ENCODE peak calls at places on chromosomes 1 and 21, in nine cellular contexts. A is endothelial cell; P is astrocyte of the spinal cord; R is T-helper 17 cell; I is HEK293T; L is activated T-helper 1 cell treated with Interleukin-2 at 50 U/mL for 16 hours; Y is T-helper 1 cell; V is CD8-positive, alpha-beta memory T cell; O is HTR-8/SVneo. N is an unnamed sample.

GRCh38 chr21:45542667-45543370 is 579 bp upstream of the SLC19A1 start:
- DNase-seq in A (peak; percentile 7), P (no peak), R (no peak), I (no peak), L (no peak), Y (peak; percentile 12), V (no peak), O (no peak), N (no peak)

GRCh38 chr1:77888429-77889239 is at the start of gene NEXN:
- DNase-seq in A (peak; percentile 75), P (peak; percentile 89), R (peak; percentile 11), I (peak; percentile 81), L (no peak), Y (no peak), V (no peak), O (peak; percentile 31), N (no peak)

GRCh38 chr1:205507896-205508714 is 3.6 kb downstream of the CDK18 start:
- DNase-seq in A (no peak), P (no peak), R (no peak), I (no peak), L (no peak), Y (no peak), V (no peak), O (no peak), N (no peak)

GRCh38 chr1:3690282-3691065 is 38.2 kb downstream of the TP73 start:
- DNase-seq in A (no peak), P (no peak), R (no peak), I (no peak), L (no peak), Y (no peak), V (no peak), O (no peak), N (no peak)

GRCh38 chr1:168806955-168807354 is 77.9 kb upstream of the DPT start:
- DNase-seq in A (no peak), P (no peak), R (no peak), I (no peak), L (no peak), Y (no peak), V (no peak), O (no peak), N (no peak)

GRCh38 chr21:28769683-28770082 is 223.0 kb downstream of the LTN1 start:
- DNase-seq in A (no peak), P (no peak), R (no peak), I (no peak), L (no peak), Y (no peak), V (no peak), O (no peak), N (no peak)

GRCh38 chr1:238779676-238780075 is 606.7 kb upstream of the CHRM3 start:
- DNase-seq in A (no peak), P (peak; percentile 16), R (no peak), I (no peak), L (no peak), Y (no peak), V (no peak), O (no peak), N (no peak)

GRCh38 chr1:155297431-155297830 is 3.8 kb downstream of the PKLR start:
- DNase-seq in A (no peak), P (no peak), R (no peak), I (no peak), L (no peak), Y (no peak), V (no peak), O (no peak), N (peak; percentile 83)

GRCh38 chr1:66809736-66810326 is 8.8 kb upstream of the INSL5 start:
- DNase-seq in A (no peak), P (peak; percentile 62), R (no peak), I (no peak), L (no peak), Y (no peak), V (no peak), O (no peak), N (no peak)

GRCh38 chr1:55789466-55789865 is 574.3 kb upstream of the USP24 start:
- DNase-seq in A (no peak), P (peak; percentile 21), R (no peak), I (no peak), L (no peak), Y (no peak), V (no peak), O (no peak), N (no peak)

GRCh38 chr1:195849180-195849579 is 759.1 kb downstream of the KCNT2 start:
- DNase-seq in A (no peak), P (no peak), R (no peak), I (no peak), L (no peak), Y (no peak), V (no peak), O (no peak), N (no peak)

GRCh38 chr1:12387641-12388040 is 157.8 kb downstream of the VPS13D start:
- DNase-seq in A (no peak), P (peak; percentile 39), R (no peak), I (no peak), L (no peak), Y (no peak), V (no peak), O (no peak), N (no peak)

GRCh38 chr1:23446644-23447310 is 22.2 kb upstream of the TCEA3 start:
- DNase-seq in A (no peak), P (no peak), R (no peak), I (no peak), L (no peak), Y (no peak), V (no peak), O (no peak), N (no peak)

GRCh38 chr1:173590557-173590956 is 12.3 kb downstream of the SLC9C2 start:
- DNase-seq in A (no peak), P (no peak), R (no peak), I (no peak), L (no peak), Y (no peak), V (no peak), O (peak; percentile 7), N (no peak)

GRCh38 chr1:223711173-223711572 is 1.2 kb upstream of the CAPN2 start:
- DNase-seq in A (no peak), P (peak; percentile 66), R (no peak), I (no peak), L (no peak), Y (no peak), V (no peak), O (no peak), N (no peak)

GRCh38 chr1:202571719-202572339 is 138.4 kb downstream of the SYT2 start:
- DNase-seq in A (peak; percentile 42), P (peak; percentile 51), R (no peak), I (peak; percentile 63), L (no peak), Y (no peak), V (no peak), O (no peak), N (peak; percentile 70)

GRCh38 chr1:177351361-177352108 is 180.8 kb downstream of the BRINP2 start:
- DNase-seq in A (peak; percentile 16), P (no peak), R (no peak), I (no peak), L (no peak), Y (no peak), V (no peak), O (no peak), N (no peak)

GRCh38 chr1:234320069-234320468 is 53.2 kb upstream of the COA6 start:
- DNase-seq in A (no peak), P (no peak), R (no peak), I (no peak), L (no peak), Y (no peak), V (no peak), O (no peak), N (no peak)

GRCh38 chr21:43994646-43995045 is 17.5 kb upstream of the TRAPPC10 start:
- DNase-seq in A (no peak), P (no peak), R (no peak), I (no peak), L (no peak), Y (no peak), V (no peak), O (no peak), N (no peak)

GRCh38 chr1:204170494-204171155 is 4.5 kb upstream of the REN start:
- DNase-seq in A (no peak), P (no peak), R (no peak), I (no peak), L (no peak), Y (no peak), V (no peak), O (no peak), N (no peak)

GRCh38 chr1:169680377-169681019 is 30.9 kb downstream of the SELL start:
- DNase-seq in A (no peak), P (no peak), R (no peak), I (no peak), L (no peak), Y (no peak), V (no peak), O (no peak), N (no peak)

GRCh38 chr1:207954104-207954503 is 43.2 kb upstream of the CD34 start:
- DNase-seq in A (no peak), P (no peak), R (no peak), I (no peak), L (no peak), Y (no peak), V (no peak), O (no peak), N (no peak)

GRCh38 chr1:26697441-26697977 is 1.7 kb downstream of the ARID1A start:
- DNase-seq in A (no peak), P (no peak), R (no peak), I (no peak), L (no peak), Y (no peak), V (no peak), O (no peak), N (no peak)

GRCh38 chr1:93905734-93906133 is 3.5 kb downstream of the GCLM start:
- DNase-seq in A (no peak), P (no peak), R (no peak), I (no peak), L (no peak), Y (no peak), V (no peak), O (no peak), N (no peak)

GRCh38 chr1:164794310-164794709 is 235.3 kb downstream of the PBX1 start:
- DNase-seq in A (no peak), P (peak; percentile 96), R (no peak), I (no peak), L (no peak), Y (no peak), V (no peak), O (peak; percentile 61), N (no peak)

N was measured in MM.1S.